ENCODE peak calls at places on chromosomes 7 and 10, in four cellular contexts. N, O, E and M are unnamed samples. For H3K79me2, the result is how much of the 10 kb centered on the place peaks cover.

GRCh38 chr7:55157347-55158105 is 138.7 kb downstream of the EGFR start:
- DNase-seq in N (no peak), O (no peak), E (no peak), M (no peak)

GRCh38 chr10:11204355-11204879 is 186.7 kb downstream of the CELF2 start:
- DNase-seq in N (no peak), O (no peak), E (no peak), M (no peak)

GRCh38 chr7:75657866-75658265 is 80.9 kb downstream of the HIP1 start:
- DNase-seq in N (no peak), O (no peak), E (no peak), M (no peak)

GRCh38 chr7:90715067-90715466 is 118.9 kb downstream of the CDK14 start:
- DNase-seq in N (no peak), O (no peak), E (no peak), M (no peak)

GRCh38 chr10:44395902-44396670 is 11.2 kb upstream of the CXCL12 start:
- DNase-seq in N (no peak), O (no peak), E (no peak), M (no peak)

GRCh38 chr7:40199076-40199802 is 64.4 kb downstream of the SUGCT start:
- DNase-seq in N (no peak), O (no peak), E (no peak), M (peak)

GRCh38 chr7:33905389-33906032 is at the start of gene BMPER:
- DNase-seq in N (no peak), O (no peak), E (no peak), M (peak)

GRCh38 chr7:126791306-126791705 is 461.4 kb downstream of the GRM8 start:
- DNase-seq in N (no peak), O (no peak), E (no peak), M (no peak)

GRCh38 chr10:131436467-131436866 is 124.9 kb upstream of the TCERG1L start:
- DNase-seq in N (no peak), O (no peak), E (no peak), M (no peak)

GRCh38 chr7:11607676-11608075 is 224.3 kb downstream of the THSD7A start:
- DNase-seq in N (no peak), O (no peak), E (no peak), M (no peak)

GRCh38 chr7:24902276-24902675 is 77.7 kb downstream of the OSBPL3 start:
- DNase-seq in N (no peak), O (no peak), E (no peak), M (no peak)

GRCh38 chr10:86402283-86402931 is 35.8 kb upstream of the GRID1 start:
- DNase-seq in N (peak), O (no peak), E (no peak), M (no peak)

GRCh38 chr10:101575580-101576228 is 12.4 kb downstream of the POLL start:
- DNase-seq in N (no peak), O (peak), E (no peak), M (peak)

GRCh38 chr7:124411796-124412195 is 353.8 kb downstream of the GPR37 start:
- DNase-seq in N (no peak), O (no peak), E (no peak), M (no peak)

GRCh38 chr7:27204851-27205322 is 5.0 kb upstream of the HOXA13 start:
- DNase-seq in N (no peak), O (no peak), E (no peak), M (no peak)

GRCh38 chr7:118583651-118584050 is 359.1 kb downstream of the ANKRD7 start:
- DNase-seq in N (no peak), O (no peak), E (no peak), M (no peak)

GRCh38 chr7:101362334-101363195 is at the start of gene COL26A1:
- DNase-seq in N (no peak), O (no peak), E (no peak), M (peak)

GRCh38 chr10:73039635-73040034 is 57.0 kb downstream of the P4HA1 start:
- DNase-seq in N (no peak), O (no peak), E (no peak), M (no peak)

GRCh38 chr7:116966606-116967005 is 13.3 kb downstream of the ST7 start:
- DNase-seq in N (no peak), O (no peak), E (no peak), M (no peak)

GRCh38 chr7:43834463-43835251 is 34.7 kb downstream of the MRPS24 start:
- DNase-seq in N (no peak), O (no peak), E (peak), M (no peak)

GRCh38 chr7:72335561-72336381 is 76.4 kb downstream of the CALN1 start:
- DNase-seq in N (no peak), O (no peak), E (no peak), M (peak)

GRCh38 chr7:2049782-2050510 is 182.8 kb downstream of the MAD1L1 start:
- DNase-seq in N (no peak), O (no peak), E (no peak), M (no peak)

GRCh38 chr10:61286695-61287094 is 166.5 kb downstream of the TMEM26 start:
- DNase-seq in N (no peak), O (no peak), E (peak), M (no peak)

GRCh38 chr7:128425851-128426250 is 16.1 kb upstream of the IMPDH1 start:
- DNase-seq in N (peak), O (peak), E (no peak), M (peak)

GRCh38 chr10:95391570-95392249 is 100.9 kb upstream of the PDLIM1 start:
- DNase-seq in N (no peak), O (no peak), E (no peak), M (no peak)
- TF ChIP-seq CHD2 in N (no peak), O (no peak), E (no peak), M (no peak)

GRCh38 chr10:1107679-1108078 is 51.5 kb downstream of the WDR37 start:
- DNase-seq in N (no peak), O (no peak), E (no peak), M (no peak)
- H3K79me2 ChIP-seq in N (under half), O (under half), E (under half), M (under half)

DNA sequence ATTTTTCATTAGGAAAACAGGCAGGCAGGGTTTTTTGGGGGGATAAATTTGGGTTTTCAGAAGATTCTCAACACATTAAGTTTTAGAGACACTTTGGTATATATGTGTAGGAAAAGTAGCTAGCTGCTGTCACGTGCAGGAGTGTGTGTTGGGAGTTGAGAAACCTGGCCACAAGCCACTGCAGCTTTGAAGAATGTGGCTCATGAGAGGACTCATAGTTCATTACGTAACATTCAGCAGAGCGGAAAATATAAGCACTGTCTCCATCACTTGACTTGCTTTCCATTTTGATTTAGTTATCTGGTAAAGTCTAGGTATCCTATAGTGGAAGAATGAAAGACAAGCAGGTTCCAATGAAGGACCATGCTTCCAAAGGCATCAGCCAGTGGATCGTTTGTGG is 31.2 kb downstream of the SMNDC1 start:
- DNase-seq in N (peak), O (no peak), E (peak), M (no peak)
- TF ChIP-seq CHD2 in N (no peak), O (no peak), E (no peak), M (no peak)

GRCh38 chr10:71984798-71985388 is 20.7 kb downstream of the CHST3 start:
- DNase-seq in N (no peak), O (no peak), E (peak), M (peak)
- H3K79me2 ChIP-seq in N (half or more), O (under half), E (under half), M (half or more)

DNA sequence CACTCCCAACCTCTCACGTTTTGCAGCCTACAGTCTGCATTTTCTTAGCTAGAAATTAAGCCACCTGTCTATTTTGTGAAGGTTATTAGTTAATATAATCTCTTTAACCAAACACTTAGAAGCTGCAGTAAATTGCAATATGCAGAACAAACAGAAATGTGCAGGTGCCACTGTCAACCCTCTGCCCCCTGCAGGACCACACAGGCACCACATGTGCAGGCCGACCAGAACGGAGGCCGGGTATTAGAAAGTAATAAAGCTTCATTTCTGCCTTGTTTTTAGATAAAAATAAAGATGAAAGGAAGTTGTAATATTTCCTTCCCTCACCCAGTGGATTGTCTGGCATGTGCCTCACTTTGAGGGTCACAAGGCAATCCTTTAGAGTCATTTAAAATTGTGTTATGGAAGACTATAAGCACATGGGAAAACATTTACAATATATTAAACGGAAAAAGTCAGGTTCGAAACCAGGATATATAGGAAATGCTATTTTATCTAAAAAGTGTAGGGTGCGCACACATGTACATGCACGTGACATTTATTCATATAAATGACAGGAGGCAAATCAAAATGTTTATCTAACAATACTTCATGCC is 158.2 kb downstream of the ARHGAP12 start:
- DNase-seq in N (peak), O (peak), E (no peak), M (peak)
- TF ChIP-seq CHD2 in N (no peak), O (no peak), E (no peak), M (no peak)

GRCh38 chr7:47513741-47514241 is 68.1 kb downstream of the TNS3 start:
- DNase-seq in N (no peak), O (no peak), E (no peak), M (no peak)
- H3K79me2 ChIP-seq in N (half or more), O (under half), E (under half), M (under half)

GRCh38 chr10:100353770-100354485 is 6.9 kb downstream of the SCD start:
- DNase-seq in N (no peak), O (no peak), E (no peak), M (no peak)

GRCh38 chr10:100357073-100357858 is 10.2 kb downstream of the SCD start:
- DNase-seq in N (no peak), O (no peak), E (no peak), M (no peak)

GRCh38 chr10:100359030-100359432 is 12.0 kb downstream of the SCD start:
- DNase-seq in N (peak), O (peak), E (no peak), M (peak)

GRCh38 chr10:100356067-100357017 is 9.3 kb downstream of the SCD start:
- DNase-seq in N (no peak), O (no peak), E (no peak), M (no peak)

GRCh38 chr10:100355069-100355468 is 8.0 kb downstream of the SCD start:
- DNase-seq in N (no peak), O (no peak), E (no peak), M (no peak)
- TF ChIP-seq CHD2 in N (no peak), O (no peak), E (no peak), M (no peak)

GRCh38 chr7:6242561-6242960 is 29.9 kb downstream of the CYTH3 start:
- DNase-seq in N (no peak), O (no peak), E (no peak), M (no peak)
- H3K79me2 ChIP-seq in N (under half), O (under half), E (under half), M (half or more)